ENCODE peak calls at places on chromosomes 2 and 18, in six cellular contexts. P, X, F, L, V and N are unnamed samples.

GRCh38 chr2:241924069-241924908 is 54.8 kb downstream of the RTP5 start:
- DNase-seq in X (no peak), V (no peak), F (peak), L (no peak), P (no peak), N (no peak)

GRCh38 chr2:112709703-112710102 is 11.1 kb upstream of the NT5DC4 start:
- DNase-seq in P (peak), X (peak), L (no peak), V (no peak), F (no peak), N (no peak)

GRCh38 chr18:22559414-22560282 is 141.9 kb upstream of the CTAGE1 start:
- DNase-seq in X (peak), L (peak), P (peak), F (peak), V (peak), N (peak)

GRCh38 chr2:1245193-1245592 is 168.1 kb upstream of the TPO start:
- DNase-seq in L (no peak), P (no peak), X (no peak), F (no peak), V (no peak), N (no peak)

GRCh38 chr2:149537098-149537726 is 50.4 kb downstream of the MMADHC start:
- DNase-seq in L (no peak), F (no peak), V (no peak), P (no peak), X (no peak), N (no peak)

GRCh38 chr2:168662651-168663208 is 139.7 kb upstream of the NOSTRIN start:
- DNase-seq in F (no peak), L (no peak), V (no peak), P (no peak), X (no peak), N (no peak)

GRCh38 chr2:95382128-95382645 is 20.3 kb upstream of the FAHD2A start:
- DNase-seq in X (no peak), F (no peak), V (no peak), P (no peak), L (no peak), N (no peak)

GRCh38 chr18:5975111-5975622 is 79.8 kb upstream of the TMEM200C start:
- DNase-seq in X (no peak), F (peak), P (no peak), V (peak), L (peak), N (peak)

GRCh38 chr18:55651236-55651635 is 63.2 kb upstream of the TCF4 start:
- DNase-seq in X (no peak), F (no peak), P (no peak), V (no peak), L (no peak), N (peak)

GRCh38 chr2:159926695-159927094 is 128.7 kb upstream of the CD302 start:
- DNase-seq in L (no peak), P (no peak), X (no peak), F (no peak), V (no peak), N (no peak)

GRCh38 chr18:45688113-45688512 is 35.9 kb upstream of the SLC14A1 start:
- DNase-seq in L (peak), F (peak), X (no peak), V (no peak), P (no peak), N (no peak)

GRCh38 chr18:32072321-32072720 is 19.4 kb upstream of the RNF138 start:
- DNase-seq in V (no peak), F (peak), L (no peak), P (no peak), X (no peak), N (no peak)

GRCh38 chr2:17270894-17271293 is 247.3 kb downstream of the RAD51AP2 start:
- DNase-seq in X (no peak), V (no peak), P (no peak), F (no peak), L (no peak), N (no peak)
- H3K4me3 ChIP-seq in X (no peak), V (no peak), P (no peak), F (no peak), L (no peak), N (no peak)

GRCh38 chr2:96926791-96927190 is 56.9 kb upstream of the SEMA4C start:
- DNase-seq in F (no peak), X (no peak), P (no peak), V (no peak), L (no peak), N (no peak)

GRCh38 chr2:96926236-96926635 is 56.4 kb upstream of the SEMA4C start:
- DNase-seq in L (no peak), V (no peak), X (no peak), F (no peak), P (no peak), N (no peak)

GRCh38 chr2:96929245-96929925 is 57.0 kb downstream of the FAM178B start:
- DNase-seq in F (no peak), V (no peak), P (no peak), X (no peak), L (no peak), N (no peak)

GRCh38 chr2:96928277-96928781 is 58.1 kb downstream of the FAM178B start:
- DNase-seq in F (no peak), V (no peak), X (no peak), L (no peak), P (no peak), N (peak)

GRCh38 chr2:96927420-96928171 is 57.7 kb upstream of the SEMA4C start:
- DNase-seq in V (peak), F (no peak), X (no peak), L (no peak), P (no peak), N (no peak)
- TF ChIP-seq CTCF in V (no peak), F (no peak), X (no peak), L (no peak), P (no peak), N (no peak)

GRCh38 chr2:11102956-11103860 is 52.1 kb upstream of the SLC66A3 start:
- DNase-seq in L (no peak), X (no peak), V (no peak), P (no peak), F (no peak), N (no peak)
- H3K4me3 ChIP-seq in L (no peak), X (no peak), V (no peak), P (no peak), F (no peak), N (no peak)

GRCh38 chr2:25165992-25166618 is 2.3 kb downstream of the POMC start:
- DNase-seq in L (no peak), V (peak), P (no peak), F (no peak), X (peak), N (no peak)
- TF ChIP-seq CTCF in L (peak), V (no peak), P (peak), F (no peak), X (peak), N (no peak)